ENCODE peak calls at places on chromosomes 11 and 22, in seven cellular contexts. One of them, this sample, is unnamed.

GRCh38 chr11:9774591-9775392 is 110.9 kb downstream of the SWAP70 start:
- DNase-seq in chondrocyte: no peak
- DNase-seq in sciatic nerve: no peak
- DNase-seq in T-helper 2 cell: no peak
- DNase-seq in activated CD4-positive, alpha-beta T cell treated with anti-CD3 and anti-CD28 coated beads for 48 hours: no peak
- DNase-seq in cardiac muscle cell: no peak
- DNase-seq in mesendoderm: peak
- DNase-seq in this sample: no peak

GRCh38 chr22:37242395-37242918 is 1.6 kb downstream of the RAC2 start:
- DNase-seq in chondrocyte: peak
- DNase-seq in sciatic nerve: no peak
- DNase-seq in T-helper 2 cell: peak
- DNase-seq in activated CD4-positive, alpha-beta T cell treated with anti-CD3 and anti-CD28 coated beads for 48 hours: peak
- DNase-seq in cardiac muscle cell: no peak
- DNase-seq in mesendoderm: peak
- DNase-seq in this sample: peak

GRCh38 chr11:10379871-10380568 is 75.0 kb upstream of the AMPD3 start:
- DNase-seq in chondrocyte: no peak
- DNase-seq in sciatic nerve: no peak
- DNase-seq in T-helper 2 cell: no peak
- DNase-seq in activated CD4-positive, alpha-beta T cell treated with anti-CD3 and anti-CD28 coated beads for 48 hours: no peak
- DNase-seq in cardiac muscle cell: no peak
- DNase-seq in mesendoderm: no peak
- DNase-seq in this sample: no peak

GRCh38 chr11:71446942-71447688 is 1.1 kb downstream of the DHCR7 start:
- DNase-seq in chondrocyte: no peak
- DNase-seq in sciatic nerve: no peak
- DNase-seq in T-helper 2 cell: no peak
- DNase-seq in activated CD4-positive, alpha-beta T cell treated with anti-CD3 and anti-CD28 coated beads for 48 hours: no peak
- DNase-seq in cardiac muscle cell: no peak
- DNase-seq in mesendoderm: peak
- DNase-seq in this sample: peak

GRCh38 chr11:3123761-3124733 is 41.1 kb downstream of the OSBPL5 start:
- DNase-seq in chondrocyte: peak
- DNase-seq in sciatic nerve: peak
- DNase-seq in T-helper 2 cell: no peak
- DNase-seq in activated CD4-positive, alpha-beta T cell treated with anti-CD3 and anti-CD28 coated beads for 48 hours: no peak
- DNase-seq in cardiac muscle cell: no peak
- DNase-seq in mesendoderm: no peak
- DNase-seq in this sample: peak

GRCh38 chr22:30763815-30764686 is 69.4 kb downstream of the OSBP2 start:
- DNase-seq in chondrocyte: no peak
- DNase-seq in sciatic nerve: no peak
- DNase-seq in T-helper 2 cell: peak
- DNase-seq in activated CD4-positive, alpha-beta T cell treated with anti-CD3 and anti-CD28 coated beads for 48 hours: peak
- DNase-seq in cardiac muscle cell: peak
- DNase-seq in mesendoderm: peak
- DNase-seq in this sample: no peak

GRCh38 chr11:130092661-130093060 is 23.0 kb downstream of the APLP2 start:
- DNase-seq in chondrocyte: no peak
- DNase-seq in sciatic nerve: no peak
- DNase-seq in T-helper 2 cell: no peak
- DNase-seq in activated CD4-positive, alpha-beta T cell treated with anti-CD3 and anti-CD28 coated beads for 48 hours: no peak
- DNase-seq in cardiac muscle cell: no peak
- DNase-seq in mesendoderm: no peak
- DNase-seq in this sample: no peak

GRCh38 chr11:124174001-124174400 is 9.1 kb upstream of the OR10D3 start:
- DNase-seq in chondrocyte: no peak
- DNase-seq in sciatic nerve: no peak
- DNase-seq in T-helper 2 cell: no peak
- DNase-seq in activated CD4-positive, alpha-beta T cell treated with anti-CD3 and anti-CD28 coated beads for 48 hours: no peak
- DNase-seq in cardiac muscle cell: peak
- DNase-seq in mesendoderm: peak
- DNase-seq in this sample: no peak

GRCh38 chr11:88569342-88569741 is 231.8 kb upstream of the CTSC start:
- DNase-seq in chondrocyte: no peak
- DNase-seq in sciatic nerve: no peak
- DNase-seq in T-helper 2 cell: no peak
- DNase-seq in activated CD4-positive, alpha-beta T cell treated with anti-CD3 and anti-CD28 coated beads for 48 hours: no peak
- DNase-seq in cardiac muscle cell: no peak
- DNase-seq in mesendoderm: no peak
- DNase-seq in this sample: no peak

GRCh38 chr11:123194308-123195181 is 503 bp downstream of the CLMP start:
- DNase-seq in chondrocyte: no peak
- DNase-seq in sciatic nerve: peak
- DNase-seq in T-helper 2 cell: no peak
- DNase-seq in activated CD4-positive, alpha-beta T cell treated with anti-CD3 and anti-CD28 coated beads for 48 hours: no peak
- DNase-seq in cardiac muscle cell: peak
- DNase-seq in mesendoderm: peak
- DNase-seq in this sample: no peak

GRCh38 chr11:121225402-121225801 is 67.2 kb upstream of the SC5D start:
- DNase-seq in chondrocyte: no peak
- DNase-seq in sciatic nerve: no peak
- DNase-seq in T-helper 2 cell: no peak
- DNase-seq in activated CD4-positive, alpha-beta T cell treated with anti-CD3 and anti-CD28 coated beads for 48 hours: no peak
- DNase-seq in cardiac muscle cell: no peak
- DNase-seq in mesendoderm: no peak
- DNase-seq in this sample: no peak

GRCh38 chr11:47468598-47469214 is 19.8 kb upstream of the RAPSN start:
- DNase-seq in chondrocyte: no peak
- DNase-seq in sciatic nerve: peak
- DNase-seq in T-helper 2 cell: no peak
- DNase-seq in activated CD4-positive, alpha-beta T cell treated with anti-CD3 and anti-CD28 coated beads for 48 hours: no peak
- DNase-seq in cardiac muscle cell: no peak
- DNase-seq in mesendoderm: no peak
- DNase-seq in this sample: no peak

GRCh38 chr22:25447067-25447688 is 117.3 kb upstream of the GRK3 start:
- DNase-seq in chondrocyte: no peak
- DNase-seq in sciatic nerve: no peak
- DNase-seq in T-helper 2 cell: no peak
- DNase-seq in activated CD4-positive, alpha-beta T cell treated with anti-CD3 and anti-CD28 coated beads for 48 hours: no peak
- DNase-seq in cardiac muscle cell: no peak
- DNase-seq in mesendoderm: no peak
- DNase-seq in this sample: no peak

GRCh38 chr11:110366234-110366633 is 63.5 kb upstream of the FDX1 start:
- DNase-seq in chondrocyte: no peak
- DNase-seq in sciatic nerve: peak
- DNase-seq in T-helper 2 cell: no peak
- DNase-seq in activated CD4-positive, alpha-beta T cell treated with anti-CD3 and anti-CD28 coated beads for 48 hours: no peak
- DNase-seq in cardiac muscle cell: peak
- DNase-seq in mesendoderm: no peak
- DNase-seq in this sample: no peak

GRCh38 chr22:37032535-37033460 is 13.3 kb downstream of the MPST start:
- DNase-seq in chondrocyte: no peak
- DNase-seq in sciatic nerve: no peak
- DNase-seq in T-helper 2 cell: no peak
- DNase-seq in activated CD4-positive, alpha-beta T cell treated with anti-CD3 and anti-CD28 coated beads for 48 hours: no peak
- DNase-seq in cardiac muscle cell: no peak
- DNase-seq in mesendoderm: peak
- DNase-seq in this sample: no peak

GRCh38 chr11:102446606-102447005 is 6.0 kb downstream of the TMEM123 start:
- DNase-seq in chondrocyte: no peak
- DNase-seq in sciatic nerve: no peak
- DNase-seq in T-helper 2 cell: no peak
- DNase-seq in activated CD4-positive, alpha-beta T cell treated with anti-CD3 and anti-CD28 coated beads for 48 hours: no peak
- DNase-seq in cardiac muscle cell: no peak
- DNase-seq in mesendoderm: peak
- DNase-seq in this sample: no peak

This sample was measured in posterior vena cava.